ENCODE peak calls at places on chromosome 13, in seven cellular contexts. F is stomach, W is transverse colon, H is K562, V is sigmoid colon, Z is upper lobe of left lung, K is suprapubic skin. G is an unnamed sample. For H3K36me3, the result is how much of the 10 kb centered on the place peaks cover.

GRCh38 chr13:20903164-20903475 is 574 bp upstream of the XPO4 start:
- DNase-seq in F (no peak), W (no peak), H (no peak), V (no peak), Z (no peak), K (no peak), G (no peak)

GRCh38 chr13:29384466-29384865 is 211.0 kb downstream of the SLC7A1 start:
- DNase-seq in F (no peak), W (no peak), H (peak), V (no peak), Z (no peak), K (no peak), G (no peak)

GRCh38 chr13:53200498-53201453 is 172.2 kb downstream of the OLFM4 start:
- DNase-seq in F (peak), W (peak), H (no peak), V (peak), Z (peak), K (no peak), G (peak)

GRCh38 chr13:100063906-100064305 is 25.0 kb upstream of the PCCA start:
- DNase-seq in F (no peak), W (no peak), H (no peak), V (no peak), Z (no peak), K (no peak), G (no peak)

GRCh38 chr13:30157616-30157993 is 149.7 kb downstream of the KATNAL1 start:
- DNase-seq in F (no peak), W (no peak), H (no peak), V (no peak), Z (no peak), K (no peak), G (no peak)

GRCh38 chr13:45713106-45713690 is 11.1 kb downstream of the CBY2 start:
- DNase-seq in F (no peak), W (no peak), H (no peak), V (no peak), Z (peak), K (no peak), G (no peak)

GRCh38 chr13:77475345-77476084 is 60.0 kb upstream of the SCEL start:
- DNase-seq in F (no peak), W (no peak), H (no peak), V (no peak), Z (peak), K (no peak), G (no peak)

GRCh38 chr13:20637811-20638210 is 65.7 kb upstream of the IL17D start:
- DNase-seq in F (no peak), W (no peak), H (no peak), V (no peak), Z (no peak), K (no peak), G (no peak)

GRCh38 chr13:32225494-32225931 is 89.7 kb downstream of the ZAR1L start:
- DNase-seq in F (no peak), W (no peak), H (no peak), V (no peak), Z (no peak), K (no peak), G (peak)

GRCh38 chr13:32315255-32316029 is at the start of the genes BRCA2 and ZAR1L:
- DNase-seq in F (peak), W (peak), H (peak), V (peak), Z (peak), K (peak), G (peak)

GRCh38 chr13:21075303-21076264 is 14.2 kb upstream of the LATS2 start:
- DNase-seq in F (peak), W (no peak), H (no peak), V (peak), Z (peak), K (no peak), G (no peak)

GRCh38 chr13:36362251-36362650 is 16.1 kb upstream of the SPART start:
- DNase-seq in F (no peak), W (no peak), H (no peak), V (no peak), Z (no peak), K (no peak), G (no peak)

GRCh38 chr13:111550062-111550461 is 229.6 kb downstream of the TEX29 start:
- DNase-seq in F (no peak), W (no peak), H (no peak), V (no peak), Z (no peak), K (no peak), G (no peak)

GRCh38 chr13:77860621-77861020 is 58.0 kb downstream of the EDNRB start:
- DNase-seq in F (no peak), W (no peak), H (no peak), V (no peak), Z (no peak), K (no peak), G (no peak)

GRCh38 chr13:44734204-44734707 is 158.1 kb upstream of the TSC22D1 start:
- DNase-seq in F (peak), W (no peak), H (no peak), V (no peak), Z (peak), K (no peak), G (no peak)

GRCh38 chr13:29561918-29562317 is 33.6 kb downstream of the SLC7A1 start:
- DNase-seq in F (no peak), W (no peak), H (no peak), V (no peak), Z (no peak), K (no peak), G (no peak)

GRCh38 chr13:75437582-75438318 is 44.2 kb downstream of the TBC1D4 start:
- DNase-seq in F (no peak), W (no peak), H (peak), V (no peak), Z (no peak), K (no peak), G (no peak)

GRCh38 chr13:37640499-37640898 is 41.9 kb upstream of the POSTN start:
- DNase-seq in F (no peak), W (no peak), H (peak), V (no peak), Z (no peak), K (no peak), G (no peak)

GRCh38 chr13:70792121-70792520 is 683.9 kb upstream of the KLHL1 start:
- DNase-seq in F (no peak), W (no peak), H (no peak), V (no peak), Z (no peak), K (no peak), G (no peak)

GRCh38 chr13:95463516-95463915 is 89.0 kb upstream of the CLDN10 start:
- DNase-seq in F (no peak), W (no peak), H (no peak), V (no peak), Z (no peak), K (peak), G (no peak)

GRCh38 chr13:35474551-35474950 is 1.9 kb downstream of the MAB21L1 start:
- DNase-seq in F (no peak), W (no peak), H (no peak), V (no peak), Z (no peak), K (no peak), G (no peak)

GRCh38 chr13:105814219-105814901 is 721.1 kb downstream of the EFNB2 start:
- DNase-seq in F (no peak), W (no peak), H (no peak), V (no peak), Z (no peak), K (no peak), G (no peak)

GRCh38 chr13:48398450-48399095 is 14.3 kb downstream of the LPAR6 start:
- DNase-seq in F (no peak), W (no peak), H (no peak), V (no peak), Z (no peak), K (no peak), G (no peak)

GRCh38 chr13:72437458-72437857 is 290.0 kb downstream of the MZT1 start:
- DNase-seq in F (no peak), W (no peak), H (no peak), V (no peak), Z (no peak), K (no peak), G (no peak)

GRCh38 chr13:80297094-80297493 is 43.8 kb downstream of the SPRY2 start:
- DNase-seq in F (no peak), W (no peak), H (no peak), V (no peak), Z (no peak), K (no peak), G (peak)

GRCh38 chr13:26558074-26558805 is 757 bp downstream of the WASF3 start:
- DNase-seq in F (no peak), W (no peak), H (no peak), V (no peak), Z (peak), K (no peak), G (no peak)

GRCh38 chr13:40682449-40683240 is 16.2 kb upstream of the FOXO1 start:
- DNase-seq in F (no peak), W (no peak), H (no peak), V (no peak), Z (no peak), K (no peak), G (no peak)

GRCh38 chr13:26021516-26021915 is 30.3 kb downstream of the SHISA2 start:
- DNase-seq in F (no peak), W (no peak), H (no peak), V (no peak), Z (no peak), K (no peak), G (no peak)

GRCh38 chr13:109900320-109900719 is 113.9 kb upstream of the IRS2 start:
- DNase-seq in F (no peak), W (no peak), H (no peak), V (no peak), Z (no peak), K (no peak), G (no peak)

GRCh38 chr13:102255409-102255808 is 146.4 kb downstream of the FGF14 start:
- DNase-seq in F (no peak), W (no peak), H (no peak), V (no peak), Z (no peak), K (no peak), G (no peak)

GRCh38 chr13:77946522-77946921 is 27.9 kb upstream of the EDNRB start:
- DNase-seq in F (no peak), W (no peak), H (no peak), V (no peak), Z (no peak), K (no peak), G (no peak)

DNA sequence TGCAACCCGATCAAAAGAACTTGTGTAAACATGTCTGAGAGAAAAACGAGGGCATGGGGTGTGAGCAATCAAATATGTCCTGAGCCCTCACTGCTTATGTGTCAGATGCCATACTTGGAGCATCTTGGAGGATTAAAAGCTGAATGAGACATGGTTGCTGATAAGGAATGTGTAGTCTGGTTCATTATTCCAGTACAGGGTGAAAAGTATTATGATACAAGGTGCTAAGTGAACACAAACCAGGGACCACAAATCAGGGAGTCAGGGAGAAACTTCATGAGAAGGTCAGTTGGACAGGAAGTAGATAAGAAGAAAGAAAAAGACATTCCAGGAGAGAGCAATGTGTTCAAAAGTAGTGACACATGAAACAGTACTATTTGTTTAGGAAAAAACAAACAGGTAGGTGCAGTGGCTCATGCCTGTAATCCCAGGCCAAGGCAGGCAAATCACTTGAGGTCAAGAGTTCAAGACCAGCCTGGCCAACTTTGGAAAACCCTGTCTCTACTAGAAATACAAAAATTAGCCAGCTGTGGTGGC is 2.0 kb upstream of the RCBTB1 start:
- DNase-seq in F (no peak), W (no peak), H (no peak), V (no peak), Z (no peak), K (no peak), G (no peak)
- TF ChIP-seq EP300 in F (no peak), W (no peak), H (no peak), V (no peak), Z (no peak), K (no peak), G (no peak)

GRCh38 chr13:84823528-84823927 is 941.3 kb upstream of the SLITRK1 start:
- DNase-seq in F (no peak), W (no peak), H (no peak), V (no peak), Z (no peak), K (no peak), G (no peak)
- TF ChIP-seq POLR2AphosphoS5 in F (no peak), W (no peak), H (no peak), V (no peak), Z (no peak), K (no peak), G (no peak)

DNA sequence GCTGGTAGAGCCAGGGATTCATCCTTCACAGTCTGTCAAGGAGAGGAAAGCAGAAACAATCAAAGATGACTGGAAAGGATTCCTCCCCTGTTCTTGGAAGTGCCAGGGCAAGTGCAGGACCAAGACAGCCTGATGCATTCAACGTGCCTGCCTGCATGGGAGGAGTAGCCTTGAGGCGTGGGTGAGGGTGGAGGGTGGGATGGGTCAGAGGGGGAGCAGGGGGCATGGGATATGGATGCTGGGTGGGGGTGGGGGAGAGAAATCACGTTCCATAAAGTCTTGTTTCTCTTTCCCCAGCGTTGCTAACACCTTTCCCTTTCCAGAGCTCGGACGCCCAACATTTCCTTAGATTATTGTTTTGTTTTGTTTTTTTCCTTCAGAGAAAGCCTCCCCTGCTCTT is 108.0 kb upstream of the SLC15A1 start:
- DNase-seq in F (no peak), W (no peak), H (no peak), V (no peak), Z (no peak), K (no peak), G (no peak)
- H3K36me3 ChIP-seq in F (under half), W (under half), H (under half), V (half or more), Z (under half), K (half or more), G (half or more)

GRCh38 chr13:113187905-113188595 is 20.4 kb downstream of the PCID2 start:
- DNase-seq in F (no peak), W (no peak), H (no peak), V (no peak), Z (no peak), K (no peak), G (no peak)

GRCh38 chr13:113187263-113187669 is 21.2 kb downstream of the PCID2 start:
- DNase-seq in F (peak), W (peak), H (peak), V (peak), Z (no peak), K (peak), G (no peak)

GRCh38 chr13:113183450-113184129 is 24.9 kb downstream of the PCID2 start:
- DNase-seq in F (no peak), W (no peak), H (no peak), V (no peak), Z (no peak), K (no peak), G (no peak)

GRCh38 chr13:113184568-113185440 is 23.7 kb downstream of the PCID2 start:
- DNase-seq in F (no peak), W (no peak), H (no peak), V (no peak), Z (peak), K (no peak), G (no peak)

GRCh38 chr13:113186061-113186900 is 22.2 kb downstream of the PCID2 start:
- DNase-seq in F (no peak), W (no peak), H (no peak), V (no peak), Z (no peak), K (no peak), G (no peak)
- TF ChIP-seq EP300 in F (no peak), W (no peak), H (no peak), V (no peak), Z (no peak), K (no peak), G (no peak)

DNA sequence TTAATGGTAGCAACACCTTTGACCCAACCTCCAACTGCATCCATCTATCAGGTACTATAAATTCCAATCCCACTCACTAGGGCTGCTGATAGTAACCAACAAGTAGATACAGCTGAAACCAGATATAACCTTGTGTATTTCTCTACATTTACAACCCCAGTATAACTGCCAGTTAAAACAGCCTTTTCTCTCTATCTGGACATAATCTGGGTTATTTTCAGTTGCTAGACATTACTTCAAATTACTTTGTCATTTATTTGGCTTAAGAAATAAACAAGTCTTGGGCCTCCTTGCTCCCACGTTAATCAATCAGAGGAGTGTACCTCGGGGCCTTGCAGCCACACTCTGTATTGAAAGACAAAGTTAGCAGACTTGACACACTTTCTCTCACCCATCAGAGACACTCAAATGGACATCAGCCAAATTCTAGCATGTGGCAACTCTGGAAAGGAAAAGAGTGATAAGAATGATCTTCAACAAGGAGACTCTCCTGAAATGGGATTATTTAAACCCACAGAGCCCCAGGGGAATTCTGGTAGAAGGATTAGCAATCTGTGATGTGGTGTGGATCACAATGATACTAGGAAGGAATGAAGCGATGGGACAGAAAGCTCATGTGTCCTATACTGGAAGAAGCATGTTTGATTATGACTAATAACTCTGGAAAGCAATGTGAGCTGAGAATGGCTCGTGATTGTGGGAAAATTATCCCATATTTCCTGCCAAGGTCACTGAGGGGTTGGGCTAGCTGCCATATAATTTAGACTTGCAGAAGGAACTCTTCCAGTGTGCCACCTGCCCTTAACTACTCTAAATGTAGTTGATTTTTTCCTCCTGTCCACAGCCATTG is 157.5 kb downstream of the FLT1 start:
- DNase-seq in F (no peak), W (no peak), H (no peak), V (no peak), Z (no peak), K (no peak), G (no peak)
- TF ChIP-seq POLR2AphosphoS5 in F (no peak), W (no peak), H (no peak), V (no peak), Z (no peak), K (no peak), G (no peak)

G was measured in esophagus muscularis mucosa.